ENCODE peak calls at places on chromosome 22, in six cellular contexts. U is small intestine, C is Panc1, K is K562, V is iPS DF 6.9, Z is Peyer's patch. X is an unnamed sample.

GRCh38 chr22:32700186-32700882 is 101.2 kb upstream of the TIMP3 start:
- DNase-seq in Z (no peak), U (no peak), V (no peak), K (no peak), C (no peak), X (no peak)

GRCh38 chr22:31253949-31254348 is 38.3 kb downstream of the PIK3IP1 start:
- DNase-seq in U (peak; percentile 89), Z (no peak), V (no peak), K (no peak), C (no peak), X (no peak)

GRCh38 chr22:32306561-32306960 is 51.1 kb upstream of the RFPL3 start:
- DNase-seq in K (no peak), U (no peak), Z (no peak), C (no peak), V (no peak), X (no peak)

GRCh38 chr22:31911565-31912401 is 32.6 kb upstream of the YWHAH start:
- DNase-seq in V (no peak), C (no peak), Z (no peak), U (peak; percentile 90), K (peak; percentile 42), X (no peak)

GRCh38 chr22:26544489-26544888 is 32.2 kb upstream of the TFIP11 start:
- DNase-seq in C (no peak), U (no peak), V (no peak), K (no peak), Z (no peak), X (no peak)

GRCh38 chr22:29877620-29878019 is 5.4 kb upstream of the MTMR3 start:
- DNase-seq in K (no peak), Z (no peak), C (no peak), V (no peak), U (no peak), X (no peak)

GRCh38 chr22:36149464-36149863 is 11.1 kb downstream of the APOL3 start:
- DNase-seq in K (no peak), C (no peak), V (no peak), Z (no peak), U (no peak), X (peak; percentile 33)

GRCh38 chr22:32444068-32444467 is 20.2 kb downstream of the BPIFC start:
- DNase-seq in Z (no peak), C (no peak), K (peak; percentile 44), V (no peak), U (peak; percentile 69), X (peak; percentile 1)

GRCh38 chr22:32018056-32018455 is 25.0 kb upstream of the SLC5A1 start:
- DNase-seq in V (no peak), C (no peak), K (no peak), Z (no peak), U (no peak), X (peak; percentile 73)

GRCh38 chr22:20459152-20459542 is 21.5 kb upstream of the SCARF2 start:
- DNase-seq in K (no peak), C (no peak), V (no peak), Z (no peak), U (no peak), X (no peak)

GRCh38 chr22:20761536-20761935 is 12.4 kb upstream of the SERPIND1 start:
- DNase-seq in U (no peak), V (no peak), Z (no peak), C (no peak), K (no peak), X (no peak)

GRCh38 chr22:31603574-31603973 is 58.4 kb downstream of the PISD start:
- DNase-seq in K (no peak), Z (no peak), C (no peak), V (no peak), U (no peak), X (no peak)

DNA sequence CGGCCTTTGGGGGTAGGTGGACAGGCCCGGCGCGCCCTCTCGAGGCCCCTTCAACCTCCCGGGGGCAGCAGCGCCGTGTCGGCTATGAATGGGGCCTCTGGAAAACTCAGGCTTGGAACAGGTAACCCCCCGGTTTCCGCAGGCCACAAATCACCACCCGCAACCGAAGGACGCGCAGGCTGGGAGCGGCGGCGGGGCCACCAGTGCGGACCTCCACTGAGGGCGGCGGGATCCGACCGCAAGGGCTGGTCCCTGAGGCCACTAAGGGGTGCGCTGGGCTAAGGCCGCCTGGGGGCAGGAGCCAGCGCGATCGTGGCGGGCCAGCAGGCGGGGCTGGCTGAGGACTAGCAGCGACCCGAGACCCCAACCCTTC is 695 bp upstream of the ATF4 start:
- DNase-seq in U (peak; percentile 60), Z (peak; percentile 54), V (no peak), C (no peak), K (peak; percentile 70), X (peak; percentile 68)
- H3K4me1 ChIP-seq in U (no peaks in the 10 kb centered on the region), Z (no peaks in the 10 kb centered on the region), V (peaks cover 5% of the 10 kb centered on the region), C (peaks cover 17% of the 10 kb centered on the region), K (peaks cover 23% of the 10 kb centered on the region), X (peaks cover 26% of the 10 kb centered on the region)

DNA sequence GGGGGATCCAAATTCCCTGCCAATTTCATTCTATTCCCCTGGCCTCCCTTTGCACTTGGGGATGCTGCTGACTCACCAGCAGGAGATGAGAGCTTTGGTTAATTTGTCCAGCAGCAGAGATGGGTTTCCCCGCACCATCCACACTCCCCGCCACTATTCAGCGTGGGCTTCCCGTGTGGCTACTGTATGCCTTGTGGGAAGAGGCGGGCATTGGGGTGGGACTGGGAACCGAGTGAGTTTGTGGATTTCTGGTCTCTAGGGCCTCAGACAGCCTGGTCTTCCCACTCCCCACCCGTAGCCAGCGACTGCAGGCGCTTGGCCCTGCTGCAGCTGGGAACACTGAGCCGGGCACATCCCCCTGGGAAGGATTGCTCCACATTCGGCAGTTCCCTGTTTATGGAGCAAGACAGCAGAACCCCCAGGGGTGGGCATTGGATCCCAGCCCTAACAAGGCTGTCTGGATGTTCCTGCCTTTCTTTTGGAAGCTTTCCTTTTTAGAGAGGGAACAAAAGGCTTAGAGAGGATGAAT is 23.4 kb downstream of the KIAA1671 start:
- DNase-seq in C (no peak), K (no peak), U (no peak), V (no peak), Z (no peak), X (peak; percentile 72)
- H3K4me1 ChIP-seq in C (peaks cover 41% of the 10 kb centered on the region), K (no peaks in the 10 kb centered on the region), U (peaks cover 8% of the 10 kb centered on the region), V (peaks cover 8% of the 10 kb centered on the region), Z (peaks cover 17% of the 10 kb centered on the region), X (peaks cover 32% of the 10 kb centered on the region)

GRCh38 chr22:22909605-22910271 is 22.1 kb downstream of the IGLL5 start:
- DNase-seq in C (no peak), K (no peak), Z (no peak), U (no peak), V (no peak), X (no peak)

GRCh38 chr22:22912722-22913253 is 25.2 kb downstream of the IGLL5 start:
- DNase-seq in V (no peak), Z (no peak), U (no peak), K (no peak), C (no peak), X (no peak)

GRCh38 chr22:22910272-22911240 is 22.9 kb downstream of the IGLL5 start:
- DNase-seq in K (no peak), V (no peak), C (no peak), U (no peak), Z (no peak), X (no peak)

GRCh38 chr22:22912135-22912408 is 24.5 kb downstream of the IGLL5 start:
- DNase-seq in U (no peak), K (no peak), C (no peak), V (no peak), Z (no peak), X (no peak)

DNA sequence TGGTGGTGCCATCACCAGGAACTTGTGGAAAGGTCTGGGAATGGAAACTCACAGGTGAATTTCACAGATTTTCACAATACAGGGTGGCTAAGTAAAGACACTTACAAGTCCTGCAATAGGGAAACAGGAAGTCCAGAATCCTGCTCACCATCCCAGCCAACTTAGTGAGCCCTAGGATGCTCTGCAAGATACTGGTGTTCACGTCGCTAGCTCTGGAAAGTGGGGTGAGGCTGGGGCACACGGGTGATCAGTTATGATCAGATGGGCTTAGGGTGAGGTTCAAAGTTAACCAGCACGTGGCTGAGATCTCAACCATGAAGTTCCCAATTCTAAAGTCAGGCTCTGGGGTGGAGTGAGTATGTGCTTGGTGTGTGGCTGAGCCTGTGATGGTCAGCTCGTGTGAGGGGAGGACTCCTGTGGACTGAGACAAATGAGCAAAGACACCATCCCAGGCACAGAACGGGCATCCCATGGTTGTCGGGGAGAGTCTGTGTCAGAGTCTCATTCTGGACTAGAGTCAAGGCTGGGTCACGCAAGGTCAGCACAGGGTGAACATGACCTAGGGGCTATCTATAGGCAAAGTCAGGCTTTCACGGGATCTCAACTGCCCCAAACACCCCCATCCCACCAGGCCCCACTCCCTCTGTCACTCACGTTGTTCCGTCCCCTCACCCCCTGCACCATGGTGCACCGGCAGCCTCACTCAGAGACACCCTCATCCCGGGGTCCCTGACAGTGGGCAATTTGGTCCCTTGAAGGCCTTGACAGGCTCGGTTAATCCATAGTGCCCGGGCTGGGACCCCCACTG is 23.9 kb downstream of the IGLL5 start:
- DNase-seq in V (no peak), C (no peak), Z (no peak), U (no peak), K (no peak), X (no peak)
- H3K4me1 ChIP-seq in V (no peaks in the 10 kb centered on the region), C (no peaks in the 10 kb centered on the region), Z (no peaks in the 10 kb centered on the region), U (no peaks in the 10 kb centered on the region), K (no peaks in the 10 kb centered on the region), X (no peaks in the 10 kb centered on the region)

DNA sequence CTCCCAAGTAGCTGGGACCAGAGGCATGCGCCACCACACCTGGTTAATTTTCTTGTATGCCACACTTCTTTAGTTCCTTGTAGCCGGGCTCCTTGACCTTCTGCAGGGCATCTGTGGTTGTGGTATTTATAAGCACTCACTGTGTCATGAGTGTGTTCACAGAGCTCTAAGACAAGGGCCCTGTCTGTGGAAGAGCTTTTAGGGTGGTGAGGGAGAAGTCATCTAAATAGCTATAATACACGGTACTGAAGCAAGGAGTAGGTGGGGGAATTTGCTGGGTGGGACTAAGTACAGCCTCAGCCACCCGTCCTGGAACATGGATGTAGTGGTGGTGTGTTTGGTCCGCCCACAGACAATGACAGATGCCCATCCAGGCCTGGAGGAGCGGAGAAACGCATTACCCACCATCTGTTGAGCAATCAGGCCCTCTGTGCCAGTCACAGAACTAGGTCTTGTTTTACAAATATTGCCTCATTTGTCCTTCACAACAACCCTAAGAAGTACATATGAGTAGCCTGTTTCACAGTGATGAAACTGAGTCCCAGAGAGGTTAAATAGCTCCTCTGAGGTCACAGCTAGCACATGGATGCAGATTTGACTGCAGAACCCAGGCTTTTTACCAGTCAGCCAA is 10.1 kb downstream of the ACO2 start:
- DNase-seq in Z (no peak), C (no peak), K (no peak), V (no peak), U (no peak), X (peak; percentile 39)
- H3K4me1 ChIP-seq in Z (no peaks in the 10 kb centered on the region), C (peaks cover 37% of the 10 kb centered on the region), K (peaks cover 6% of the 10 kb centered on the region), V (peaks cover 13% of the 10 kb centered on the region), U (no peaks in the 10 kb centered on the region), X (peaks cover 8% of the 10 kb centered on the region)

DNA sequence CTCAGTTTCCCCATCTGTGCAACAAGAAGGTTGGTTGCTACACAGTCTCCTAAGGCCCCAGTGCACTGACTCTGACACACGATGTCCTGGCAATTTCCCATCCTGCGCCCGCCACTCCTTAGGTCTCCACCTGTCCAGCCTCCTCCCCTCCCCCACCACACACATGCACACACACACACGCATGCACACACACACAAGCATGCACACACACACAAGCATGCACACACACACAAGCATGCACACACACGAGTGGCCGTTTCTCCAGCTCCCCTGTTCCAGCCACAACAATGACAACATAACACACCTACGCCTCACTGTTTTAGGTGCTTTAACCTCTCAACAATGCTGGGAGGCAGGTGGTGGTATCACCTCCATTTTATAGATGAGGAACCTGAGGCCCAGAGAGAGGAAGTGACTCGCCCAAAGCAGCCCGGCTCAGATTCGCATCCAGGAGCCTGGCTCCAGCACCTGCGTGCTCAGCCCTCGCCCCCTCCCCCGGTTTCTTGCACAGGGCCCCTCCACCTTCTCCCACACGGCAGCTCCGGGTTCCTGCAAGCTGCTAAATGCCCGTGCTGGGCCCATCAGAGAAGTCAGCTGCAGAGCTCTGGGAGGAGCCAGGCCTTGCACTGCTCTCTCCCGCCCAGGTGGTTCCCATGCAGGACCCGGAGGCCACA is 13.0 kb downstream of the CYTH4 start:
- DNase-seq in V (no peak), K (no peak), U (no peak), C (no peak), Z (peak; percentile 34), X (no peak)
- H3K4me1 ChIP-seq in V (peaks cover 3% of the 10 kb centered on the region), K (no peaks in the 10 kb centered on the region), U (no peaks in the 10 kb centered on the region), C (peaks cover 4% of the 10 kb centered on the region), Z (no peaks in the 10 kb centered on the region), X (no peaks in the 10 kb centered on the region)

GRCh38 chr22:25064894-25065560 is 112.5 kb downstream of the KIAA1671 start:
- DNase-seq in C (no peak), K (no peak), Z (no peak), V (no peak), U (no peak), X (peak; percentile 30)
- H3K4me1 ChIP-seq in C (no peaks in the 10 kb centered on the region), K (no peaks in the 10 kb centered on the region), Z (no peaks in the 10 kb centered on the region), V (peaks cover 5% of the 10 kb centered on the region), U (no peaks in the 10 kb centered on the region), X (no peaks in the 10 kb centered on the region)